ENCODE peak calls at places on chromosomes 13 and 19, in four cellular contexts. X is HL-60, N is stomach, T is GM23338. G is an unnamed sample.

GRCh38 chr19:29645911-29646310 is 19.4 kb upstream of the PLEKHF1 start:
- DNase-seq in T (no peak), N (peak), X (peak), G (no peak)

GRCh38 chr19:48044561-48044960 is 682 bp upstream of the CABP5 start:
- DNase-seq in T (no peak), X (no peak), N (no peak), G (no peak)

GRCh38 chr19:17214531-17215124 is 529 bp upstream of the USE1 start:
- DNase-seq in T (peak), X (no peak), N (no peak), G (no peak)

GRCh38 chr13:94236876-94237275 is 242.6 kb downstream of the DCT start:
- DNase-seq in X (no peak), N (no peak), T (no peak), G (no peak)

GRCh38 chr13:101065314-101065713 is 351.0 kb downstream of the NALCN start:
- DNase-seq in X (no peak), N (no peak), T (no peak), G (peak)

GRCh38 chr13:48542581-48543341 is 9.9 kb upstream of the RCBTB2 start:
- DNase-seq in T (peak), X (no peak), N (peak), G (no peak)

GRCh38 chr13:89027694-89028306 is 1356.6 kb downstream of the SLITRK5 start:
- DNase-seq in X (no peak), N (no peak), T (no peak), G (no peak)

GRCh38 chr13:53012707-53013106 is 15.9 kb upstream of the OLFM4 start:
- DNase-seq in X (peak), T (no peak), N (no peak), G (no peak)

GRCh38 chr19:29677001-29677781 is 11.9 kb downstream of the PLEKHF1 start:
- DNase-seq in N (no peak), T (peak), X (no peak), G (no peak)

GRCh38 chr19:6739390-6739883 is at the start of gene TRIP10:
- DNase-seq in T (peak), N (peak), X (peak), G (peak)

GRCh38 chr13:111490611-111491010 is 170.2 kb downstream of the TEX29 start:
- DNase-seq in N (peak), T (no peak), X (no peak), G (no peak)

GRCh38 chr19:50333235-50333736 is 4.1 kb upstream of the KCNC3 start:
- DNase-seq in N (peak), T (peak), X (peak), G (peak)

GRCh38 chr19:15417699-15418098 is 1.1 kb downstream of the AKAP8L start:
- DNase-seq in T (no peak), X (no peak), N (no peak), G (no peak)

GRCh38 chr13:71524245-71525002 is 342.6 kb downstream of the DACH1 start:
- DNase-seq in N (no peak), T (no peak), X (no peak), G (no peak)

GRCh38 chr13:43203781-43204180 is 180.4 kb downstream of the DNAJC15 start:
- DNase-seq in N (no peak), T (no peak), X (no peak), G (peak)

GRCh38 chr19:46112527-46112926 is 12.0 kb downstream of the IGFL3 start:
- DNase-seq in N (no peak), X (no peak), T (no peak), G (no peak)

GRCh38 chr13:40517486-40518311 is 148.7 kb downstream of the FOXO1 start:
- DNase-seq in X (no peak), T (no peak), N (no peak), G (no peak)

GRCh38 chr13:21936674-21937073 is 265.8 kb downstream of the FGF9 start:
- DNase-seq in X (no peak), T (no peak), N (no peak), G (no peak)

GRCh38 chr19:16584825-16585801 is 12.9 kb upstream of the SLC35E1 start:
- DNase-seq in T (peak), X (peak), N (no peak), G (no peak)

GRCh38 chr19:58218899-58219298 is 9.8 kb upstream of the ZNF544 start:
- DNase-seq in T (peak), X (peak), N (no peak), G (no peak)

GRCh38 chr19:46115396-46116109 is 8.9 kb downstream of the IGFL3 start:
- DNase-seq in T (no peak), N (no peak), X (no peak), G (peak)

GRCh38 chr19:41318696-41319499 is 8.9 kb downstream of the CCDC97 start:
- DNase-seq in X (no peak), T (no peak), N (no peak), G (no peak)

GRCh38 chr19:2695288-2695866 is 7.1 kb downstream of the GNG7 start:
- DNase-seq in N (no peak), X (peak), T (no peak), G (no peak)

GRCh38 chr13:98478134-98479129 is 98.5 kb downstream of the STK24 start:
- DNase-seq in N (no peak), X (peak), T (peak), G (no peak)

GRCh38 chr13:106446011-106446410 is 89.5 kb downstream of the EFNB2 start:
- DNase-seq in X (no peak), T (no peak), N (no peak), G (no peak)

GRCh38 chr13:105670179-105671015 is 865.1 kb downstream of the EFNB2 start:
- DNase-seq in X (no peak), N (no peak), T (no peak), G (no peak)

GRCh38 chr13:113604186-113604585 is 19.6 kb downstream of the TFDP1 start:
- DNase-seq in X (no peak), N (no peak), T (no peak), G (no peak)

GRCh38 chr13:101424381-101425155 is 8.3 kb upstream of the NALCN start:
- DNase-seq in X (no peak), T (no peak), N (no peak), G (no peak)

GRCh38 chr13:83008496-83008895 is 873.8 kb downstream of the SLITRK1 start:
- DNase-seq in X (no peak), T (no peak), N (no peak), G (no peak)

GRCh38 chr19:13803038-13803437 is 7.8 kb downstream of the ZSWIM4 start:
- DNase-seq in N (peak), T (no peak), X (no peak), G (no peak)

GRCh38 chr19:32692727-32693061 is 1.1 kb downstream of the NUDT19 start:
- DNase-seq in N (no peak), T (no peak), X (peak), G (no peak)

GRCh38 chr13:110680852-110681251 is 25.1 kb downstream of the CARS2 start:
- DNase-seq in T (peak), N (no peak), X (peak), G (no peak)

GRCh38 chr19:24052811-24053210 is 34.2 kb upstream of the ZNF254 start:
- DNase-seq in T (no peak), X (no peak), N (no peak), G (no peak)

DNA sequence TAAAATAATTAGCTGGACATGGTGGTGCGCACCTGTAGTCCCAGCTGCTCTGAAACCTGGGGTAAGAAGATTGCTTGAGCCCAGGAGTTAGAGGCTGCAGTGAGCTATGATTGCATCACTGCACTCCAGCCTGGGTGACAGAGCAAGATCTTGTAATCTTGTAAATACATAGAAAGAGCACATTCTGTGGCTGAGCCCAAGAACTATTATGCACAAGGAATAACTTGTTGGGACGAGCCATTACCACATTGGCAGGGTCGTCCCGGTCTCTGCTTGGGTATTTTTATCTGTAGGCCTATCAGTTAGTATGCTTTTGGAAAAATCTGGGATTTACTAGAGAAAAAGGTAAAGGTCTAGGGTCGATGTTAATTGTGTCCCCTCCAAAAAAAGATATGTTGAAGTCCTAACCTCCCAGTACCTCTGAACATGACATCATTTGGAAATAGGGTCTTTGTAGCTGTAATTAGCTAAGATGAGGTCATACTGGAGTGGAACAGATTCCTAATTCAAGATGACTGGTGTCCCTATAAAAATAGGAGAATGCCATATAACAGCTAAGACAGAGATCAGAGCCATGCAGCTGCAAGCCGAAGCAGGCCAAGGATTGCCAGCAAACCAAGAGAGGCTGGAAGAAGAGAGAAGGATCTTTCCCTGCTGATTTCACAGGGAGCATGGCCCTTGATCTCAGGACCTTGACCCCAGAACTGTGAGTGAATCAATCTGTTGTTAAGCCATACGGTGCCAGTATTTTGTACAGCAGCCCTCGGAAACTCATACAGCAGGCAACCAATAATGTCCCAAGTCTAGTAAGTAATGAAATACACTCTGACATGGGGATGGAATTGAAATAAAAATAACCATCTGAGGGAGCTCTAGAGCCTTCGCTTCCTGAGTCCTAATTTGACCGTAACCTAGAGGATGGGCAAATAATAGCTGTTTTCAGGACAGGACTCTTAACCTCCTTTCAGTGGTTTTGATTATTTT is 77.0 kb downstream of the TM9SF2 start:
- DNase-seq in N (no peak), X (peak), T (peak), G (no peak)
- TF ChIP-seq CTCF in N (no peak), X (no peak), T (peak), G (peak)

DNA sequence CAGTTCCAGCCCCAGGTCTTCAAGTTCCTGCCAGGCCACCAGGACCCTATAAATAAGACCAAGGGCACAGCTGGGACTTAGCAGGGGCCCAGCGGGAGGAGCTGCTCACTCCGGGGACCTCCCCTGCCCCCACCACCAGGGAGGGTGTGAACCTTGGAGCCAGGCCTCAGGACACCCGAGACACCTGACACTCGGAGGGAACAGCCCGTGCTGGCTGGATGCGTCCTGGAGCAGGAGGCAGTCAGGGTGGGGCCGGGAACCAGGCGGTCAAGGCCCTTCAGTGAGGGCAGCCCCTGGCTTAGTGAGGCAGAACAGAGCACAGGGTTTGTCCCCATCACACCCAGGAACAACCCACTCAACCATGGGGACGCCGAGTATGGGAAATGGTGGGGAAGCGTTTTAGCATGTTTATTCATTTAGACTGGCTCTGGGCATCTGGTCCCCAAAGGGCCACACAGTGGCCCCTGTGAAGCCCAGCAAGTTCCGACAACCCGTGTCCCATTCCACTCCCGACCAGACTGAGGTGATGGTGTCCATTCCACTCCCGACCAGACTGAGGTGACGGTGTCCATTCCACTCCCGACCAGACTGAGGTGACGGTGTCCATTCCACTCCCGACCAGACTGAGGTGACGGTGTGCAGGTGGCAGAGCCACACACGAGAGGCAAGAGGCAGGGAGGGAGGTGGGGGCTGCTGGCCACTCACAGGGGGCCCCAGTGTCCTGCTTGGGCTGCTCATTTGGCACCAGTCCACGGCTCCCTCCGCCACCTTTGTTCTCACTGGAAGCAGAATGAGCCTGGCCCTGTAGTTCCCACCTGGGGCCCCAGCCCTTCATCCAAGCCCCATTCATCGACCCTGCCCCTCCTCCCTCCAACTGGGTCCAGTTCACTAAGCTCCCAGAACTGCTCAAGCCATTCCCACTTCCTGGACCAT is 2.2 kb upstream of the MIDN start:
- DNase-seq in X (no peak), N (peak), T (no peak), G (no peak)
- TF ChIP-seq POLR2AphosphoS5 in X (peak), N (peak), T (no peak), G (peak)

GRCh38 chr19:36605101-36605838 is at the start of gene ZNF382:
- DNase-seq in T (peak), N (peak), X (peak), G (peak)

GRCh38 chr19:36604656-36605100 is 435 bp upstream of the ZNF382 start:
- DNase-seq in N (peak), T (peak), X (peak), G (no peak)

DNA sequence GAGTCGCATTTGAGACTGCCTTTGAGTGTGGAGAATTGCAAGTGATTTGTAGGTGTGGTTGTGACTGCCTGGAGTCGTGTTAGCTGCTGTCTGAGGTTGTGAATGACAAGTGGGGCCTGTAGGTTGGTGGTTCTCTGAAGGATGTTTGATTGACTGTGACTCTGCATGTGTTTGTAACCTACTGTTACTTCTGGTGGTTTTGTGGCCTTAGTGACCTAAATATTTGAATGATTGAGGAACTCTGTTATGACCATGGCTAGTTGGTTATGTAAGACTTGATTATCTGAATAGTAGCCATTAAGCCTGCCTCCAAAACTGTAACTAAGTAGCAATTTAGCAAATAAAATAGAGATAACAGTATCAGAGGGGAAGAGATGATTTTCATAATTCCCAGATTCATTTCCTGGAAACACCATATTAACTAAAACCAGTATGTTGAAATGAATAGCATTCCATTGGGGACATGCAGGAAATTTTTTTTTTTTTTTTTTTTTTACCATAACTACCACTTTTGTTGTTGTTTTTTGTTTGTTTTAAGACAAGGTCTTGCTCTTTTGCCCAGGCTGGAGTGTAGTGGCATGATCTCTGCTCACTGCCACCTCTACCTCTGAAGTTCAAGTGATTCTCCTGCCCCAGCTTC is 846 bp downstream of the ZNF382 start:
- DNase-seq in T (no peak), N (no peak), X (no peak), G (no peak)
- TF ChIP-seq CTCF in T (no peak), N (no peak), X (no peak), G (no peak)

DNA sequence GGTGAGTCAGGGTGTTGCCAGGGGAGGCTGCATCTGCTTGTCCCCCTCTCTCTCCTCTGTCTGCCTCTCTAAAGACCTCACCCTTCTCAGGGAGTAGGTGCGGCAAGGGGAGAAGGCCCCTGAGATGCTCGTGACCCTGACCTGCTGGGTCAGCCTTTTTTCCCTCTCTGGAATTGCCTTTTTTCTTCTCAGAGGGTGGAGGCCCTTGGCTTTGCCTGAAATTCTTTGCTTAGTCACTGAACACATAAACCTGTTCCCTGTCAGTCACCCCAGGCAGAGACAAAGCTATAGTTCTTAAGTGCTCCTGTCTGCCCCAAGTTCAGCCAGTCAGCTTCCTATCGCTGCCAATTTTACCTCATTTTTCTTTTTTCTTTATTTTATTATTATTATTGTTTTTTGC is 35.2 kb upstream of the PEG3 start:
- DNase-seq in X (no peak), T (no peak), N (no peak), G (no peak)
- TF ChIP-seq POLR2AphosphoS5 in X (no peak), T (no peak), N (no peak), G (no peak)

GRCh38 chr19:8609210-8610040 is 1.1 kb downstream of the ADAMTS10 start:
- DNase-seq in N (peak), X (peak), T (peak), G (no peak)
- TF ChIP-seq CTCF in N (no peak), X (no peak), T (peak), G (no peak)